ENCODE peak calls at places on chromosome 18, in nine cellular contexts. L, R, G, Z, T, Q, Y, H and X are unnamed samples.
A peak's percentile ranks its signal among the peaks of the same experiment; 100 is the strongest.

GRCh38 chr18:58891753-58892152 is 27.1 kb downstream of the ZNF532 start:
- DNase-seq in T (no peak), H (no peak), G (no peak), Y (no peak), R (no peak), L (no peak), Z (no peak), Q (no peak), X (no peak)

GRCh38 chr18:79631761-79632446 is 47.7 kb upstream of the CTDP1 start:
- DNase-seq in G (no peak), Y (no peak), Q (no peak), Z (no peak), R (no peak), T (no peak), L (no peak), H (no peak), X (no peak)

GRCh38 chr18:2654105-2654827 is 1.3 kb upstream of the SMCHD1 start:
- DNase-seq in R (no peak), L (no peak), H (no peak), T (no peak), Y (no peak), G (no peak), Q (no peak), Z (no peak), X (peak; percentile 35)

GRCh38 chr18:2223859-2224258 is 347.4 kb downstream of the METTL4 start:
- DNase-seq in R (peak; percentile 65), Z (peak; percentile 69), H (no peak), G (no peak), L (peak; percentile 25), Y (peak; percentile 11), T (peak; percentile 16), Q (no peak), X (peak; percentile 49)

GRCh38 chr18:59861963-59862819 is 37.6 kb upstream of the PMAIP1 start:
- DNase-seq in H (no peak), Y (no peak), G (no peak), R (no peak), Z (no peak), L (no peak), T (no peak), Q (no peak), X (no peak)

GRCh38 chr18:33146009-33146408 is 294.5 kb downstream of the CCDC178 start:
- DNase-seq in L (no peak), Y (no peak), H (no peak), R (no peak), Z (no peak), G (no peak), T (no peak), Q (no peak), X (no peak)

GRCh38 chr18:58009166-58009565 is 34.9 kb upstream of the NEDD4L start:
- DNase-seq in Q (no peak), L (no peak), R (no peak), H (no peak), T (peak; percentile 31), Z (no peak), Y (no peak), G (no peak), X (no peak)

GRCh38 chr18:79863161-79863945 is 65.6 kb downstream of the KCNG2 start:
- DNase-seq in Y (no peak), H (no peak), T (no peak), Z (peak; percentile 15), G (no peak), R (no peak), Q (no peak), L (no peak), X (no peak)

GRCh38 chr18:79941473-79942119 is 9.9 kb downstream of the SLC66A2 start:
- DNase-seq in G (no peak), Y (no peak), H (no peak), Z (peak; percentile 47), Q (no peak), L (no peak), R (no peak), T (no peak), X (no peak)

DNA sequence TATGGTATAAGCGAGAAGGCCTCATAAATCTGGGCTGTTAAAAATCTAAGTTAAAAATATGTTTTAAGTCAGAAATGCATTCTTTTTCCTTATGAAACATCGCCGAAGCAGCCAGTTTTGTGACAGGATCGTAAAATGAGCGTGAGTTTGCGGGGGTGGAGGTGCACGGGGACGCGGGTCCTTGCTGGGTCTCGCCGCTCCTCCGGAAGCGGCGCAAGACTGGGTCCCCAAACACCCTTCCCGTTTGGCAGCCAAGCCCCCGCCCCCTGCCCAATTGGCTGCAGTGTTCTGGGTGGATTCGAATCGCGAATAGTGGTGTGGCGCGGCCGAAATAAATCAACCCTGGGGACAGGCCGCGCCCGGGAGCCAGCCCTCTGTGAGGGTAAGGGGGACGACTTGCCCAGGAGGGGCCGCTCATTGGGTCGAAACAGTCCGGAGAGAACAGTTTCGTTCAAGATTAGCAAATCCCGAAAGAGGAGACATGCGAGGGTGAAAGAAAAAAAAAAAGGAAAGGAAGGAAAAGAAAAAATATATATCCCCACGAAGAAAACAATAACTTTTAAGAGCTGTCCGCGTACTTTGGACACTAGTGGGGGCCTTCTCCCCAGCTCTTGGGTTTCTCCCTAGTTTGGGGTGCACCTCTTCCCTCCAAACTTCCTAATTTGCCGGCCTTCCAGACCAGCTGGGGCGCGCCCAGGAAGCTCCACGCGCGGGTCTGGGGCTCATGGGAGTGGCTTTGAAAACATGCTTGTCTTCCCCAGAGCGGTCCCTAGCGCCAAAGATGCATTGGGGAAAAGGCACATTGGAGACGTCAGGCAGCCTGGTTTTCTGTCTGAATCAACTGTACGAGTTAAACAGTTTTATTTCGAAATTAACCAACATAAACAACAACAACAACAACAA is 3.1 kb upstream of the GATA6 start:
- DNase-seq in Q (peak; percentile 83), R (peak; percentile 20), T (peak; percentile 11), L (peak; percentile 78), Y (no peak), Z (peak; percentile 55), G (peak; percentile 69), H (no peak), X (no peak)
- TF ChIP-seq POLR2A in Q (peak; percentile 51), R (no peak), T (no peak), L (peak; percentile 65), Y (no peak), Z (no peak), G (peak; percentile 48), H (no peak), X (no peak)

GRCh38 chr18:22879279-22879678 is 53.8 kb upstream of the RBBP8 start:
- DNase-seq in T (no peak), R (no peak), L (no peak), Q (no peak), Y (no peak), H (no peak), G (no peak), Z (no peak), X (no peak)
- TF ChIP-seq POLR2A in T (no peak), R (no peak), L (no peak), Q (no peak), Y (no peak), H (no peak), G (no peak), Z (no peak), X (no peak)

GRCh38 chr18:13562494-13563029 is 163.8 kb downstream of the FAM210A start:
- DNase-seq in L (no peak), Q (no peak), H (no peak), Y (no peak), G (no peak), T (no peak), R (no peak), Z (no peak), X (no peak)
- TF ChIP-seq POLR2A in L (no peak), Q (no peak), H (no peak), Y (no peak), G (no peak), T (no peak), R (no peak), Z (no peak), X (no peak)

GRCh38 chr18:48595703-48596218 is 56.9 kb downstream of the CTIF start:
- DNase-seq in L (no peak), Z (no peak), T (no peak), Y (no peak), Q (no peak), R (no peak), H (no peak), G (no peak), X (no peak)
- TF ChIP-seq POLR2A in L (no peak), Z (no peak), T (no peak), Y (no peak), Q (no peak), R (no peak), H (no peak), G (no peak), X (no peak)

GRCh38 chr18:26657618-26658581 is 109.5 kb upstream of the KCTD1 start:
- DNase-seq in L (no peak), R (no peak), H (no peak), Q (no peak), Y (no peak), G (no peak), T (no peak), Z (no peak), X (no peak)

GRCh38 chr18:26655614-26656400 is 107.5 kb upstream of the KCTD1 start:
- DNase-seq in Z (peak; percentile 70), T (peak; percentile 75), L (peak; percentile 66), H (peak; percentile 35), G (peak; percentile 53), R (peak; percentile 20), Q (peak; percentile 70), Y (no peak), X (no peak)

GRCh38 chr18:26656401-26656943 is 108.1 kb upstream of the KCTD1 start:
- DNase-seq in Y (no peak), H (no peak), G (no peak), Q (peak; percentile 42), L (peak; percentile 38), T (no peak), Z (no peak), R (peak; percentile 9), X (no peak)

GRCh38 chr18:26655010-26655613 is 106.8 kb upstream of the KCTD1 start:
- DNase-seq in L (no peak), Z (no peak), G (no peak), T (peak; percentile 39), Q (no peak), Y (no peak), R (peak; percentile 7), H (no peak), X (no peak)

DNA sequence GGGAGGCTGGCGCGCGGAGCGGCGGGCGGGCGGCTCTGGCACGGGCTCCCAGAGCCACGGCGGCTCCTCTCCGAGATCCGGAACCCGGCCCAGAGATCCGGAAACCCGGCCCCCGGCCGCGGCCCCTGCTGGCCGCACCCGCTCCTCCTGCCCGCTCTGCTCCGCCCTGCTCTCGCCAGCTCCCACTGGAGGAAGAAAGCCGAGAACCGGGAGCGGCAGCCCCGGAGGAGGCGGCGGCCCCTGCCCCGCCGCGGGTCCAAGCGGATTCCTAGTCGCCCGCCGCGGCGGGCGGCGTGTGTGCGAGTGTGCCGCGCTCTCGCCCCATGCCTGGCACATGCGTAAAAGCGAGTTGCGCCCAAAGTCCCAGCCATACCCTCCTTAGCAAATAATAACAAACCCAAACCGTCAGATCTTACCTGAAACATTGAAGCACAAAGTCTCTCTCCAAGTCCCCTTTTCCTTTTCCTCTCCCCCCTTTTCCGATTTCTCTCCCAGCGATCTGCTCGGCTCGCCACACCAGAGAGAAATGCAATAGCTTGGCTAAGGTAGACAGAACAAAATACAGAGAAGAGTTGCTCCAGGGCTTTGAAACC is 108.7 kb upstream of the KCTD1 start:
- DNase-seq in Y (peak; percentile 6), Z (peak; percentile 66), T (peak; percentile 48), Q (peak; percentile 84), H (peak; percentile 27), L (peak; percentile 74), R (peak; percentile 53), G (peak; percentile 83), X (peak; percentile 15)
- TF ChIP-seq POLR2A in Y (no peak), Z (no peak), T (peak; percentile 35), Q (no peak), H (no peak), L (peak; percentile 77), R (no peak), G (peak; percentile 46), X (no peak)